ENCODE peak calls at places on chromosomes 1 and 21, in six cellular contexts. O is CD4-positive, alpha-beta memory T cell; M is mucosa of descending colon; P is aorta; I is heart left ventricle; S is tibial nerve. L is an unnamed sample. For H3K9me3, the result is how much of the 10 kb centered on the place peaks cover.

GRCh38 chr1:225700164-225700740 is 47.3 kb upstream of the ENAH start:
- DNase-seq in S (no peak), P (peak), I (no peak), O (no peak), M (no peak), L (no peak)

GRCh38 chr21:46617267-46618051 is 12.6 kb upstream of the S100B start:
- DNase-seq in M (no peak), I (no peak), P (no peak), O (no peak), S (no peak), L (no peak)

GRCh38 chr1:197356723-197357533 is 88.9 kb downstream of the CRB1 start:
- DNase-seq in O (peak), I (peak), S (no peak), M (peak), P (no peak), L (no peak)

GRCh38 chr21:36790616-36791015 is 91.7 kb downstream of the SIM2 start:
- DNase-seq in S (no peak), P (no peak), I (no peak), M (no peak), O (no peak), L (no peak)

GRCh38 chr1:86648255-86648654 is 56.1 kb upstream of the SH3GLB1 start:
- DNase-seq in O (no peak), P (no peak), S (no peak), M (no peak), I (no peak), L (no peak)

GRCh38 chr1:168510595-168510918 is 33.2 kb downstream of the XCL2 start:
- DNase-seq in S (no peak), O (no peak), P (no peak), I (no peak), M (no peak), L (no peak)

GRCh38 chr1:162373072-162373427 is 3.6 kb downstream of the SPATA46 start:
- DNase-seq in M (no peak), P (no peak), I (no peak), O (no peak), S (no peak), L (no peak)

GRCh38 chr21:46322351-46323226 is 1.1 kb downstream of the C21orf58 start:
- DNase-seq in O (no peak), M (peak), I (no peak), P (no peak), S (no peak), L (no peak)

GRCh38 chr1:7842517-7842916 is 10.3 kb downstream of the UTS2 start:
- DNase-seq in I (no peak), M (peak), P (no peak), S (no peak), O (no peak), L (no peak)

GRCh38 chr21:27275294-27275927 is 308.5 kb upstream of the ADAMTS5 start:
- DNase-seq in M (no peak), I (no peak), S (no peak), O (no peak), P (no peak), L (no peak)

GRCh38 chr1:17858027-17858426 is 102.9 kb downstream of the ACTL8 start:
- DNase-seq in I (no peak), M (no peak), O (no peak), S (no peak), P (no peak), L (no peak)

GRCh38 chr1:152525080-152525641 is 10.9 kb downstream of the CRCT1 start:
- DNase-seq in I (no peak), O (no peak), S (no peak), M (no peak), P (no peak), L (no peak)
- H3K9me3 ChIP-seq in I (under half), O (under half), S (under half), M (under half), P (under half), L (under half)

DNA sequence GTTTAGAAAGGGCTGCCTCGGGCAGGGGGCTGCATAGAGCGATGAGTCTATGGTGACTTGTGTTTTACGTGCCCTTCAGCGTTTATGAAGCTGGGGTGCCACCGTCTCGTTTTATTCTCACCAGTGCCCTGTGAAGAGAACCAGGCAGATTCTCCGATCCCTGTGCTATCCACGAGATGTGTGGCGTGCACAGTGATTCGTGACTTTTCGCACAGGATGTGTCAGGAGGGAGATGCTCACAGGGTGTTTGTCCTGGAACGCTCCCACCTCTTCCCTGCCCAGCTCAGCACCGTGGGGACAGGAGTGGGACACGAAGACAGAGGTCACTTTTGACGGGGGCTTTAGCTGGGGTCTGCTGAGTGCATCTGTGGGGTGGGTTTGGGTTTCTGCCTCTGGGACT is 54.9 kb upstream of the AJAP1 start:
- DNase-seq in P (no peak), O (no peak), I (no peak), M (no peak), S (no peak), L (no peak)
- H3K9me3 ChIP-seq in P (under half), O (under half), I (under half), M (under half), S (under half), L (under half)

GRCh38 chr1:4315202-4315601 is 339.2 kb upstream of the AJAP1 start:
- DNase-seq in M (no peak), P (no peak), S (no peak), I (no peak), O (no peak), L (no peak)
- H3K9me3 ChIP-seq in M (under half), P (under half), S (under half), I (under half), O (under half), L (under half)

DNA sequence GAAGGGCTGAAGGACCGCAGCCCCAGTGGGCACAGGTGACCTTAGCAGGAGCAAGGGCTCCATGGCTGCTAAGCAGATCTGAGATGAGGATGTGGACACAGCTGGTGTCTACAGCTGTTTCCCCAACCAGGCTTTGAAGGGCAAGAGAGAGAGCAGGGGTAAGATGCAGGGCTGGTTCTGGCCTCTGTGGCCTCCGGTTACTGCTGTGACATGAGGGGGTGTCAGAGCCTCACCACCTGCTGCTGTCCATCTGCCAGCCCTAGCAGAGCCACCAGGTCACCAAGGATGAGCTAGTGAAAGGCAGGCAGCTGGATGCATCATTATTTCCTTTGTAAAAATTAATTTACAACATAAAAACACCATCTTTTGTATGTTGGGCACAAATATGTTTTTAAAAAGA is 33.4 kb downstream of the OBSCN start:
- DNase-seq in I (no peak), S (no peak), M (no peak), P (no peak), O (no peak), L (no peak)
- H3K9me3 ChIP-seq in I (under half), S (under half), M (under half), P (under half), O (under half), L (half or more)

DNA sequence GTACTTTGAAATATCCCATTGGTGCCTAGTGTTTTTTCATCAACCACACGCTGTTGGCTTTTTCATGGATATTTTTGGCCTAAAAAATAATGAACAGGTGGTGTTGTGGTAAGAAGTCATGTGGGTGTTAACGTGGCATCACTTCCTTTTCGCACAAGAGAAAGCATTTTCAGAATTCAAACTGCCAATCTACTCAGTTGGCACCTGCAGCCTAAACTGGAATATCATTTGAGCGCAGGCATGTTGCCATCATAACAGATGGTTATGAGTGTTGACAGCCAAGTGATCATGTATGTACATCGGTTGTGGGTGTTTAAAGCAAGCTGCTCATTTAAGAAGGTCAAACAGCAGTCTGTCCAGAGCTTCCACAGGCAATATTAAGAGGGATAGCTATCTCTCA is 1963.0 kb downstream of the NCAM2 start:
- DNase-seq in I (no peak), P (no peak), S (no peak), M (no peak), O (no peak), L (no peak)
- H3K9me3 ChIP-seq in I (under half), P (under half), S (under half), M (under half), O (under half), L (under half)

L was measured in left ventricle myocardium inferior.